ENCODE peak calls at places on chromosomes 13 and 19, in seven cellular contexts. P, M, H, X, J, K and Z are unnamed samples.

GRCh38 chr13:45015300-45015699 is 26.0 kb downstream of the GPALPP1 start:
- DNase-seq in M (no peak), X (no peak), H (no peak), K (peak; percentile 73), J (no peak), P (no peak), Z (no peak)

GRCh38 chr19:55647732-55648656 is at the start of gene CCDC106:
- DNase-seq in X (no peak), K (peak; percentile 68), H (peak; percentile 81), P (peak; percentile 81), M (peak; percentile 65), J (peak; percentile 60), Z (no peak)

GRCh38 chr13:81395368-81395767 is 1054.4 kb upstream of the SPRY2 start:
- DNase-seq in J (no peak), X (peak; percentile 23), H (no peak), P (no peak), K (no peak), M (no peak), Z (no peak)

GRCh38 chr19:13102666-13103584 is at the start of gene LYL1:
- DNase-seq in H (peak; percentile 78), X (no peak), K (no peak), M (no peak), P (peak; percentile 88), J (no peak), Z (no peak)

GRCh38 chr13:108494991-108495661 is 134.3 kb upstream of the MYO16 start:
- DNase-seq in M (no peak), K (no peak), X (no peak), P (no peak), J (peak; percentile 2), H (no peak), Z (no peak)

GRCh38 chr19:4452230-4452990 is 5.2 kb downstream of the UBXN6 start:
- DNase-seq in X (no peak), H (no peak), M (no peak), P (no peak), J (no peak), K (no peak), Z (no peak)

GRCh38 chr13:79466852-79467251 is 14.1 kb upstream of the NDFIP2 start:
- DNase-seq in P (no peak), H (no peak), M (no peak), J (no peak), X (no peak), K (no peak), Z (no peak)

GRCh38 chr19:16374436-16374835 is 49.8 kb downstream of the KLF2 start:
- DNase-seq in M (no peak), K (no peak), X (no peak), P (no peak), J (no peak), H (no peak), Z (no peak)

GRCh38 chr13:63700366-63700765 is 2284.7 kb upstream of the PCDH20 start:
- DNase-seq in K (no peak), X (no peak), P (no peak), H (no peak), M (no peak), J (no peak), Z (no peak)

GRCh38 chr13:93700115-93700514 is 473.5 kb downstream of the GPC6 start:
- DNase-seq in J (peak; percentile 44), P (no peak), K (peak; percentile 79), X (no peak), M (no peak), H (no peak), Z (no peak)

GRCh38 chr13:44930907-44931676 is 58.2 kb downstream of the NUFIP1 start:
- DNase-seq in P (no peak), X (no peak), J (peak; percentile 44), H (no peak), M (no peak), K (no peak), Z (no peak)

GRCh38 chr19:46573679-46574522 is 27.2 kb upstream of the CALM3 start:
- DNase-seq in H (no peak), P (no peak), X (no peak), M (no peak), K (no peak), J (no peak), Z (no peak)

GRCh38 chr13:37225414-37226047 is 120.1 kb upstream of the CSNK1A1L start:
- DNase-seq in X (no peak), P (no peak), M (no peak), J (peak; percentile 34), H (no peak), K (peak; percentile 62), Z (no peak)

GRCh38 chr13:19173752-19174151 is 7.9 kb downstream of the TUBA3C start:
- DNase-seq in M (no peak), P (no peak), K (no peak), X (no peak), H (no peak), J (no peak), Z (no peak)

GRCh38 chr13:50390503-50391248 is 375.4 kb downstream of the KCNRG start:
- DNase-seq in H (no peak), J (no peak), K (no peak), M (no peak), P (no peak), X (no peak), Z (no peak)

GRCh38 chr13:50386527-50387123 is 371.4 kb downstream of the KCNRG start:
- DNase-seq in M (no peak), X (no peak), H (peak; percentile 27), K (peak; percentile 82), P (no peak), J (peak; percentile 40), Z (no peak)

GRCh38 chr13:50387124-50387581 is 371.9 kb downstream of the KCNRG start:
- DNase-seq in K (peak; percentile 42), P (peak; percentile 65), X (no peak), J (no peak), H (peak; percentile 47), M (no peak), Z (no peak)

GRCh38 chr13:50389726-50390125 is 374.5 kb downstream of the KCNRG start:
- DNase-seq in P (no peak), K (no peak), M (no peak), J (no peak), H (no peak), X (no peak), Z (no peak)

DNA sequence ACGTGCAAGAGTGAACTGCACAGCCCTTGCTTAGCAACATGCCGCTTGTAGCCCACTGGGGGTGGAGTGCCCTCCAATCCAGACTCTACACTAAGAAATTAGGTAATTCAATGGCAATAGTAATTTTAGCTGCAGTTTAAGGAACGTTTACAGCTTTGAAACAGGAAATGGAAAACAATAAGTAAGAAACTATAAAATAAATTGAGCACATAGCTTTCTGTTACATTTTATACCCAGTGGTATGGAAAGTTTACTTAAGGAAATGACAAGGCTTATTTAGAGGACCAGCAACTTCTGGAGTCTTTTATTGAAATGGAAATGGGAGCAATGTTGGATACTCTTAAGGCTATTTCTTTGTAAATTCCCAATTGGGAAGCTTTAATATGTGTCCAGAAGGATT is 373.2 kb downstream of the KCNRG start:
- DNase-seq in J (no peak), H (no peak), K (no peak), X (no peak), P (no peak), M (no peak), Z (no peak)
- H3K36me3 ChIP-seq in J (no peaks in the 10 kb centered on the region), H (no peaks in the 10 kb centered on the region), K (no peaks in the 10 kb centered on the region), X (no peaks in the 10 kb centered on the region), P (no peaks in the 10 kb centered on the region), M (no peaks in the 10 kb centered on the region), Z (no peaks in the 10 kb centered on the region)

GRCh38 chr13:113845723-113846638 is 17.9 kb downstream of the GAS6 start:
- DNase-seq in K (no peak), P (peak; percentile 50), M (no peak), H (peak; percentile 8), X (peak; percentile 26), J (no peak), Z (no peak)
- H3K36me3 ChIP-seq in K (peaks cover 60% of the 10 kb centered on the region), P (peaks cover 55% of the 10 kb centered on the region), M (no peaks in the 10 kb centered on the region), H (no peaks in the 10 kb centered on the region), X (peaks cover 72% of the 10 kb centered on the region), J (no peaks in the 10 kb centered on the region), Z (no peaks in the 10 kb centered on the region)

DNA sequence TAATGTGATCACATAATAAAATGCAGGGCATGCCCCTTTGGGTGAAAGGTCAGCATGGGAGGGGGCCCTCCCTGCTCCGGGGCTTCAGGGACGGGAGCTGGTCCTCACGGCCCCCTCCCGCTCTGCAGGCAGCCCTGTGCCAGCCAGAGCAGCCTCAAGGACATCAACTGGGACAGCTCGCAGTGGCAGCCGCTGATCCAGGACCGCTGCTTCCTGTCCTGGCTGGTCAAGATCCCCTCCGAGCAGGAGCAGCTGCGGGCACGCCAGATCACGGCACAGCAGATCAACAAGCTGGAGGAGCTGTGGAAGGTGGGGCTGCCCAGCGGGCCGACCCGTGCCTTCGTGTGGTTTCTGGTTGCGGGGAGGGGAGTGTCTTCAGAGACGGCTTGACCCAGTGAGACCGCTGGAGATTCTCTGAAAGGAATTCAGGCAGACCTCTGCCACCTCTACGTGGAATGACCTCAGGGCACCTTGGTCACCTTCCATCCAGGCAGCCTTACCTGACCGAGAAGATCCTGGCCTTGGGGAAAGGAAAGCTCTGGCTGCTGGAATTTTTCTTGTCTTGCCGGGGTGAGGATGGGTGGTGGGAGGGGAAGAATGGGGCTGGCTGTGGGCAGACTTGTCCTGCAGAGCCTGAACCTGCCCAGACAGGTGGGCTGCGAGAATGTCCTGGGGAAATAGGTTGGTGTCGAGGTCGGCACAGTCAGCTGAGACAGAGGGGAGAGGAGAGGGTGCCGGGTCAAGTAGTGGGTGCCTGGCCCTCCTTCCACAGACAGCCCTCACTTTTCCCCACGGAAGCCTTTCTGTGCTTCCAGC is 19.0 kb downstream of the UPF1 start:
- DNase-seq in M (no peak), J (no peak), P (no peak), H (peak; percentile 22), K (no peak), X (peak; percentile 56), Z (no peak)
- H3K36me3 ChIP-seq in M (peaks cover 31% of the 10 kb centered on the region), J (peaks cover 65% of the 10 kb centered on the region), P (peaks cover 58% of the 10 kb centered on the region), H (no peaks in the 10 kb centered on the region), K (peaks cover 62% of the 10 kb centered on the region), X (peaks cover 87% of the 10 kb centered on the region), Z (peaks cover 2% of the 10 kb centered on the region)

DNA sequence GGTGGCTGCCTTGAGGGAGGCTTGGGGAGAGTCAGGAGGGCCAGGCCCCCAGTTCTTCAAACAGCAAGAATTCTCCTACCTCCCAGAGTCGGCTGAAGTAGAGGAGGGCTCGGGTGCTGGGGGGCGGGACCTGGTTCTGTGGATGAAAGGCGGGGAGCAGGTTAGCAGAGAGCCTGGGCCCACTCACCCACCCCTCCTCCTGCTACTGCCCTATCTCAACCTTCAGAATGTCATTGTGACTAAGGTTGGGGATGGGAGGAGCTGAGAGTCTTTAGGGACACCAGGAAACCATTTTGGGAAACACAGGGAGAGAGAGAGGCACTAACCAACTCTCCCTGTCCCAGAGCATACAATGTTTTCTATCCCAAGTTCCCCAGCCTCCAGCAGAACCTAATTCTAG is 10.7 kb downstream of the DMKN start:
- DNase-seq in K (no peak), X (no peak), M (no peak), P (no peak), J (no peak), H (no peak), Z (no peak)
- H3K36me3 ChIP-seq in K (no peaks in the 10 kb centered on the region), X (peaks cover 89% of the 10 kb centered on the region), M (no peaks in the 10 kb centered on the region), P (no peaks in the 10 kb centered on the region), J (no peaks in the 10 kb centered on the region), H (no peaks in the 10 kb centered on the region), Z (no peaks in the 10 kb centered on the region)